ENCODE peak calls at places on chromosomes 11 and 22, in six cellular contexts. P, Y, W, E, B and C are unnamed samples.
A peak's percentile ranks its signal among the peaks of the same experiment; 100 is the strongest.

GRCh38 chr11:106238704-106239360 is 161.4 kb downstream of the AASDHPPT start:
- DNase-seq in P (no peak), Y (no peak), W (no peak), E (no peak), B (no peak), C (no peak)

GRCh38 chr22:22591348-22592299 is 32.6 kb upstream of the PRAME start:
- DNase-seq in P (no peak), Y (peak; percentile 4), W (no peak), E (no peak), B (no peak), C (no peak)

GRCh38 chr11:10605941-10606381 is 37.5 kb upstream of the LYVE1 start:
- DNase-seq in P (no peak), Y (no peak), W (peak; percentile 8), E (peak; percentile 51), B (peak; percentile 77), C (peak; percentile 88)

GRCh38 chr11:36131719-36132349 is 157.4 kb downstream of the COMMD9 start:
- DNase-seq in P (no peak), Y (peak; percentile 41), W (peak; percentile 20), E (peak; percentile 73), B (peak; percentile 71), C (peak; percentile 44)

GRCh38 chr11:14082338-14082737 is 119.8 kb downstream of the SPON1 start:
- DNase-seq in P (no peak), Y (no peak), W (no peak), E (no peak), B (no peak), C (no peak)

GRCh38 chr22:40620464-40621046 is 16.0 kb downstream of the MRTFA start:
- DNase-seq in P (no peak), Y (peak; percentile 29), W (no peak), E (peak; percentile 68), B (no peak), C (peak; percentile 20)

GRCh38 chr11:37076866-37077265 is 478.8 kb upstream of the RAG2 start:
- DNase-seq in P (no peak), Y (no peak), W (no peak), E (no peak), B (no peak), C (peak; percentile 2)

GRCh38 chr11:134481135-134481534 is 69.1 kb upstream of the B3GAT1 start:
- DNase-seq in P (no peak), Y (no peak), W (no peak), E (no peak), B (no peak), C (no peak)

GRCh38 chr11:128717581-128717980 is 23.7 kb downstream of the FLI1 start:
- DNase-seq in P (no peak), Y (no peak), W (no peak), E (no peak), B (no peak), C (no peak)

GRCh38 chr11:123298488-123299447 is 103.7 kb upstream of the CLMP start:
- DNase-seq in P (no peak), Y (no peak), W (no peak), E (no peak), B (no peak), C (no peak)

GRCh38 chr11:67055812-67056211 is 835 bp upstream of the RHOD start:
- DNase-seq in P (no peak), Y (no peak), W (no peak), E (no peak), B (no peak), C (no peak)

GRCh38 chr11:19820100-19820499 is 107.5 kb downstream of the NAV2 start:
- DNase-seq in P (no peak), Y (no peak), W (no peak), E (no peak), B (no peak), C (no peak)

GRCh38 chr11:36155770-36156485 is 133.3 kb downstream of the COMMD9 start:
- DNase-seq in P (no peak), Y (no peak), W (no peak), E (no peak), B (peak; percentile 70), C (no peak)

GRCh38 chr11:44886765-44887164 is 63.9 kb downstream of the TP53I11 start:
- DNase-seq in P (no peak), Y (no peak), W (no peak), E (no peak), B (peak; percentile 10), C (no peak)

GRCh38 chr11:69327741-69328191 is 33.8 kb downstream of the MYEOV start:
- DNase-seq in P (no peak), Y (no peak), W (no peak), E (no peak), B (no peak), C (no peak)

GRCh38 chr22:38741166-38741565 is 14.6 kb downstream of the SUN2 start:
- DNase-seq in P (no peak), Y (no peak), W (no peak), E (no peak), B (no peak), C (no peak)

GRCh38 chr22:38741576-38741975 is 14.2 kb downstream of the SUN2 start:
- DNase-seq in P (no peak), Y (no peak), W (no peak), E (no peak), B (no peak), C (no peak)

GRCh38 chr22:38740116-38740723 is 15.6 kb downstream of the SUN2 start:
- DNase-seq in P (no peak), Y (no peak), W (no peak), E (no peak), B (no peak), C (no peak)

GRCh38 chr22:38740754-38741153 is 15.0 kb downstream of the SUN2 start:
- DNase-seq in P (no peak), Y (no peak), W (no peak), E (no peak), B (no peak), C (no peak)

GRCh38 chr22:38742176-38742942 is 13.4 kb downstream of the SUN2 start:
- DNase-seq in P (no peak), Y (no peak), W (no peak), E (no peak), B (no peak), C (no peak)
- TF ChIP-seq MYC in P (no peak), Y (no peak), W (no peak), E (no peak), B (no peak), C (no peak)

GRCh38 chr11:7319501-7319900 is 67.8 kb downstream of the SYT9 start:
- DNase-seq in P (no peak), Y (no peak), W (no peak), E (no peak), B (no peak), C (no peak)
- TF ChIP-seq POLR2A in P (no peak), Y (no peak), W (no peak), E (no peak), B (no peak), C (no peak)

GRCh38 chr11:26442131-26442530 is 110.2 kb downstream of the ANO3 start:
- DNase-seq in P (no peak), Y (peak; percentile 18), W (no peak), E (no peak), B (no peak), C (no peak)
- TF ChIP-seq MYC in P (no peak), Y (no peak), W (no peak), E (no peak), B (no peak), C (no peak)

GRCh38 chr22:18970948-18971315 is 34.8 kb upstream of the PRODH start:
- DNase-seq in P (no peak), Y (no peak), W (no peak), E (no peak), B (no peak), C (peak; percentile 32)

GRCh38 chr22:18975434-18976196 is 39.5 kb upstream of the PRODH start:
- DNase-seq in P (no peak), Y (no peak), W (no peak), E (no peak), B (no peak), C (no peak)

GRCh38 chr22:18971321-18971751 is 35.2 kb upstream of the PRODH start:
- DNase-seq in P (no peak), Y (no peak), W (no peak), E (no peak), B (no peak), C (no peak)

GRCh38 chr22:18974477-18975180 is 38.5 kb upstream of the PRODH start:
- DNase-seq in P (no peak), Y (no peak), W (no peak), E (no peak), B (no peak), C (no peak)

GRCh38 chr22:18973264-18974031 is 37.4 kb upstream of the PRODH start:
- DNase-seq in P (no peak), Y (no peak), W (no peak), E (no peak), B (no peak), C (no peak)
- TF ChIP-seq POLR2A in P (no peak), Y (no peak), W (no peak), E (no peak), B (no peak), C (no peak)

GRCh38 chr22:25641650-25642049 is 77.2 kb downstream of the GRK3 start:
- DNase-seq in P (no peak), Y (no peak), W (no peak), E (no peak), B (no peak), C (no peak)

GRCh38 chr22:25643232-25644000 is 78.9 kb downstream of the GRK3 start:
- DNase-seq in P (peak; percentile 46), Y (no peak), W (no peak), E (no peak), B (no peak), C (no peak)

GRCh38 chr22:25644122-25644521 is 79.6 kb downstream of the GRK3 start:
- DNase-seq in P (no peak), Y (no peak), W (no peak), E (no peak), B (no peak), C (no peak)

GRCh38 chr22:25645964-25646363 is 81.5 kb downstream of the GRK3 start:
- DNase-seq in P (no peak), Y (no peak), W (no peak), E (no peak), B (no peak), C (no peak)

GRCh38 chr22:25645266-25645665 is 80.8 kb downstream of the GRK3 start:
- DNase-seq in P (no peak), Y (no peak), W (no peak), E (no peak), B (no peak), C (no peak)
- TF ChIP-seq MYC in P (no peak), Y (no peak), W (no peak), E (no peak), B (no peak), C (no peak)